ENCODE peak calls at places on chromosomes 7 and 10, in five cellular contexts. I, U, C, K and B are unnamed samples.

GRCh38 chr10:83539528-83540308 is 599.6 kb upstream of the GHITM start:
- DNase-seq in K (peak; percentile 83), U (no peak), C (no peak), I (no peak), B (peak; percentile 92)

GRCh38 chr10:30736685-30737232 is 107.2 kb upstream of the LYZL2 start:
- DNase-seq in I (no peak), C (peak; percentile 100), U (peak; percentile 100), K (peak; percentile 74), B (peak; percentile 100)

GRCh38 chr10:86400705-86401587 is 34.4 kb upstream of the GRID1 start:
- DNase-seq in C (peak; percentile 31), U (no peak), K (peak; percentile 77), I (peak; percentile 61), B (peak; percentile 63)

GRCh38 chr7:149569726-149570422 is 72.3 kb upstream of the ZNF746 start:
- DNase-seq in C (no peak), U (no peak), I (no peak), K (no peak), B (no peak)

GRCh38 chr7:134331393-134331792 is 14.7 kb upstream of the SLC35B4 start:
- DNase-seq in C (no peak), I (no peak), U (no peak), K (no peak), B (no peak)

GRCh38 chr10:74824184-74825032 is 2.0 kb upstream of the KAT6B start:
- DNase-seq in U (no peak), I (peak; percentile 13), K (no peak), C (no peak), B (no peak)

GRCh38 chr7:91569702-91570457 is 305.6 kb downstream of the FZD1 start:
- DNase-seq in U (no peak), I (no peak), K (no peak), C (no peak), B (no peak)

GRCh38 chr10:107728807-107729206 is 564.3 kb upstream of the SORCS1 start:
- DNase-seq in C (no peak), I (no peak), K (no peak), U (no peak), B (no peak)

GRCh38 chr10:22374489-22375126 is 29.3 kb downstream of the SPAG6 start:
- DNase-seq in I (no peak), K (no peak), U (no peak), C (no peak), B (no peak)

GRCh38 chr10:132106431-132106830 is 40.7 kb downstream of the JAKMIP3 start:
- DNase-seq in I (no peak), U (no peak), C (no peak), K (no peak), B (no peak)

GRCh38 chr7:5429857-5430611 is 6.4 kb upstream of the TNRC18 start:
- DNase-seq in K (peak; percentile 64), C (peak; percentile 31), I (no peak), U (peak; percentile 30), B (no peak)

GRCh38 chr10:79498431-79498830 is 13.9 kb upstream of the EIF5AL1 start:
- DNase-seq in K (no peak), C (no peak), U (no peak), I (no peak), B (no peak)

GRCh38 chr10:28632597-28632940 is 44.8 kb upstream of the BAMBI start:
- DNase-seq in C (no peak), K (no peak), I (no peak), U (no peak), B (no peak)

GRCh38 chr7:115004121-115004520 is 82.2 kb downstream of the MDFIC start:
- DNase-seq in U (peak; percentile 14), I (no peak), C (no peak), K (no peak), B (no peak)

GRCh38 chr10:11525503-11525902 is 85.9 kb downstream of the USP6NL start:
- DNase-seq in I (no peak), K (peak; percentile 85), U (peak; percentile 60), C (no peak), B (no peak)

GRCh38 chr10:127524869-127525268 is 24.2 kb upstream of the NPS start:
- DNase-seq in I (no peak), U (no peak), C (no peak), K (no peak), B (no peak)

GRCh38 chr7:133775201-133775600 is 351.9 kb upstream of the LRGUK start:
- DNase-seq in U (no peak), K (no peak), C (no peak), I (no peak), B (no peak)

GRCh38 chr10:7625009-7625408 is 41.8 kb downstream of the ITIH5 start:
- DNase-seq in I (no peak), K (no peak), C (no peak), U (no peak), B (no peak)

GRCh38 chr10:8187171-8187666 is 132.7 kb downstream of the GATA3 start:
- DNase-seq in K (no peak), C (no peak), I (no peak), U (no peak), B (peak; percentile 45)

GRCh38 chr7:47283497-47284131 is 298.3 kb downstream of the TNS3 start:
- DNase-seq in C (no peak), U (no peak), I (no peak), K (no peak), B (no peak)

GRCh38 chr10:97726636-97727178 is 10.2 kb upstream of the ZFYVE27 start:
- DNase-seq in K (no peak), C (peak; percentile 86), I (no peak), U (peak; percentile 85), B (peak; percentile 87)

GRCh38 chr10:2798340-2798739 is 269.0 kb upstream of the PFKP start:
- DNase-seq in C (no peak), U (no peak), I (no peak), K (no peak), B (no peak)

GRCh38 chr7:3943779-3944520 is 642.9 kb downstream of the SDK1 start:
- DNase-seq in K (no peak), C (no peak), U (no peak), I (no peak), B (no peak)

GRCh38 chr10:132842397-132842796 is 56.5 kb upstream of the NKX6-2 start:
- DNase-seq in K (no peak), I (no peak), C (no peak), U (no peak), B (no peak)

GRCh38 chr7:33853361-33854062 is 51.8 kb upstream of the BMPER start:
- DNase-seq in C (peak; percentile 80), U (peak; percentile 93), I (no peak), K (no peak), B (peak; percentile 71)

GRCh38 chr10:103564799-103565365 is 71.4 kb downstream of the NEURL1 start:
- DNase-seq in C (no peak), U (no peak), I (peak; percentile 16), K (peak; percentile 67), B (no peak)

GRCh38 chr7:130667593-130668257 is 823 bp downstream of the COPG2 start:
- DNase-seq in U (peak; percentile 1), K (no peak), C (peak; percentile 2), I (no peak), B (peak; percentile 14)

GRCh38 chr10:34985823-34986222 is 104.3 kb downstream of the CUL2 start:
- DNase-seq in C (peak; percentile 46), U (no peak), I (no peak), K (no peak), B (peak; percentile 17)

GRCh38 chr7:49866076-49866735 is 92.8 kb downstream of the VWC2 start:
- DNase-seq in C (no peak), I (no peak), K (no peak), U (no peak), B (no peak)

GRCh38 chr10:30080161-30080560 is 20.8 kb upstream of the JCAD start:
- DNase-seq in K (no peak), C (no peak), I (no peak), U (peak; percentile 61), B (peak; percentile 28)

GRCh38 chr7:129282865-129283264 is 58.0 kb downstream of the AHCYL2 start:
- DNase-seq in I (no peak), U (no peak), K (no peak), C (no peak), B (no peak)